ENCODE peak calls at places on chromosomes 4 and X, in five cellular contexts. V is non-pigmented ciliary epithelial cell; P is activated T-helper 1 cell treated with anti-CD3 and anti-CD28 coated beads, Interleukin-12 subunit alpha, Interleukin-12 subunit beta, Interleukin-2, Interleukin-4 antibody, amounts not matched to agents 30 ng/mL and 10 ng/mL and 1 ng/mL, durations not matched to agents 14 hours and 24 hours and 36 hours; K is T-helper 17 cell; R is T-helper 1 cell. H is an unnamed sample.

GRCh38 chr4:60344908-60345307 is 855.2 kb upstream of the ADGRL3 start:
- DNase-seq in V (no peak), P (no peak), K (no peak), R (no peak), H (no peak)

GRCh38 chr4:6742507-6742906 is 26.5 kb downstream of the BLOC1S4 start:
- DNase-seq in V (no peak), P (no peak), K (no peak), R (no peak), H (no peak)

GRCh38 chr4:74092957-74093356 is 6.0 kb downstream of the CXCL2 start:
- DNase-seq in V (no peak), P (no peak), K (no peak), R (no peak), H (no peak)

GRCh38 chr4:183447646-183448045 is 3.2 kb downstream of the CDKN2AIP start:
- DNase-seq in V (no peak), P (no peak), K (no peak), R (no peak), H (no peak)

GRCh38 chrX:154780968-154781367 is 18.3 kb downstream of the DKC1 start:
- DNase-seq in V (no peak), P (no peak), K (no peak), R (no peak), H (no peak)

GRCh38 chr4:168337550-168337940 is 19.0 kb upstream of the DDX60 start:
- DNase-seq in V (no peak), P (no peak), K (no peak), R (no peak), H (no peak)

GRCh38 chrX:30278365-30278764 is 30.8 kb downstream of the NR0B1 start:
- DNase-seq in V (no peak), P (no peak), K (no peak), R (no peak), H (no peak)

GRCh38 chr4:19711871-19712270 is 539.8 kb upstream of the SLIT2 start:
- DNase-seq in V (peak), P (no peak), K (no peak), R (no peak), H (peak)

GRCh38 chrX:149504226-149504914 is 736 bp downstream of the IDS start:
- DNase-seq in V (no peak), P (peak), K (peak), R (peak), H (no peak)

GRCh38 chrX:67544871-67545771 is 1.3 kb downstream of the AR start:
- DNase-seq in V (no peak), P (no peak), K (no peak), R (no peak), H (no peak)

GRCh38 chr4:6423575-6423974 is 48.8 kb downstream of the PPP2R2C start:
- DNase-seq in V (no peak), P (no peak), K (no peak), R (no peak), H (no peak)

GRCh38 chrX:48940404-48940955 is 16.9 kb downstream of the OTUD5 start:
- DNase-seq in V (no peak), P (no peak), K (no peak), R (no peak), H (no peak)

H was measured in BJ.